ENCODE peak calls at places on chromosomes 12 and 14, in six cellular contexts. X is GM19239; T is caudate nucleus; C is CD8-positive, alpha-beta T cell; E is left colon; P is ovary. R is an unnamed sample.

GRCh38 chr14:103078860-103079587 is 5.0 kb upstream of the LBHD2 start:
- DNase-seq in X (no peak), P (no peak), E (no peak), T (no peak), C (no peak), R (no peak)

GRCh38 chr12:50925342-50925651 is 27.0 kb upstream of the HIGD1C start:
- DNase-seq in X (no peak), P (no peak), E (no peak), T (no peak), C (no peak), R (no peak)

GRCh38 chr12:45670339-45671065 is 59.0 kb upstream of the ARID2 start:
- DNase-seq in C (no peak), X (peak), T (no peak), P (no peak), E (no peak), R (no peak)

GRCh38 chr12:47846294-47846996 is 26.7 kb upstream of the HDAC7 start:
- DNase-seq in P (no peak), X (no peak), C (no peak), E (no peak), T (no peak), R (no peak)

GRCh38 chr12:78951746-78952532 is 87.4 kb downstream of the SYT1 start:
- DNase-seq in X (no peak), E (no peak), C (no peak), P (no peak), T (no peak), R (no peak)

GRCh38 chr14:53376064-53376463 is 222.9 kb upstream of the DDHD1 start:
- DNase-seq in E (no peak), C (no peak), T (no peak), X (no peak), P (no peak), R (no peak)

GRCh38 chr12:93699271-93700141 is 22.3 kb downstream of the CRADD start:
- DNase-seq in C (no peak), P (no peak), T (no peak), E (no peak), X (no peak), R (no peak)

GRCh38 chr14:102089621-102090343 is 2.9 kb upstream of the HSP90AA1 start:
- DNase-seq in E (no peak), T (no peak), X (no peak), C (no peak), P (no peak), R (no peak)

GRCh38 chr14:73713206-73713803 is 879 bp downstream of the PNMA1 start:
- DNase-seq in T (no peak), C (no peak), E (no peak), X (no peak), P (no peak), R (no peak)

GRCh38 chr14:74955229-74955999 is at the start of gene PGF:
- DNase-seq in E (peak), X (peak), P (peak), C (no peak), T (peak), R (peak)

GRCh38 chr14:73949752-73950734 is at the start of the genes COQ6 and FAM161B:
- DNase-seq in P (peak), T (peak), C (peak), E (peak), X (peak), R (peak)

GRCh38 chr12:7915911-7916403 is 20.0 kb downstream of the SLC2A3 start:
- DNase-seq in X (no peak), P (no peak), E (no peak), T (no peak), C (no peak), R (no peak)

GRCh38 chr12:128052341-128052740 is 214.6 kb upstream of the TMEM132C start:
- DNase-seq in X (no peak), T (no peak), C (no peak), P (no peak), E (no peak), R (no peak)

GRCh38 chr14:54767139-54767431 is 135.5 kb downstream of the GCH1 start:
- DNase-seq in X (no peak), E (no peak), C (no peak), T (no peak), P (no peak), R (no peak)

GRCh38 chr14:76426161-76426696 is 50.3 kb downstream of the ESRRB start:
- DNase-seq in T (no peak), C (no peak), P (no peak), X (no peak), E (no peak), R (no peak)

GRCh38 chr12:5589055-5589454 is 157.1 kb downstream of the NTF3 start:
- DNase-seq in C (no peak), X (no peak), T (no peak), E (no peak), P (no peak), R (peak)

GRCh38 chr12:46958093-46958492 is 121.3 kb upstream of the PCED1B start:
- DNase-seq in E (no peak), T (no peak), X (no peak), P (no peak), C (no peak), R (no peak)

GRCh38 chr14:98840511-98840910 is 431.5 kb downstream of the BCL11B start:
- DNase-seq in C (no peak), X (no peak), P (no peak), T (no peak), E (no peak), R (no peak)

GRCh38 chr12:75854681-75855309 is 176.8 kb downstream of the PHLDA1 start:
- DNase-seq in C (no peak), T (no peak), E (no peak), P (no peak), X (no peak), R (no peak)

GRCh38 chr14:23071244-23071974 is 14.1 kb upstream of the CDH24 start:
- DNase-seq in E (peak), X (peak), T (no peak), P (peak), C (peak), R (peak)

GRCh38 chr12:120625557-120626419 is 14.6 kb upstream of the CABP1 start:
- DNase-seq in C (peak), T (no peak), X (no peak), P (no peak), E (no peak), R (no peak)

GRCh38 chr14:70821916-70822705 is 12.8 kb upstream of the MAP3K9 start:
- DNase-seq in P (peak), E (peak), C (peak), X (peak), T (peak), R (peak)

GRCh38 chr12:108755481-108755880 is 24.2 kb upstream of the CORO1C start:
- DNase-seq in X (no peak), E (no peak), T (no peak), P (no peak), C (no peak), R (no peak)

GRCh38 chr12:6974180-6974579 is 3.5 kb downstream of the EMG1 start:
- DNase-seq in T (no peak), P (no peak), C (no peak), E (no peak), X (no peak), R (no peak)